ENCODE peak calls at places on chromosomes 7 and 10, in five cellular contexts. T, W, G, O and U are unnamed samples.

GRCh38 chr7:455110-455928 is 64.3 kb downstream of the PDGFA start:
- DNase-seq in G (no peak), W (no peak), O (peak), T (peak), U (no peak)

GRCh38 chr7:139738101-139738489 is 39.7 kb downstream of the HIPK2 start:
- DNase-seq in G (no peak), T (no peak), O (peak), W (no peak), U (no peak)

GRCh38 chr7:94313926-94314325 is 80.8 kb upstream of the COL1A2 start:
- DNase-seq in T (no peak), G (no peak), W (no peak), O (no peak), U (no peak)

GRCh38 chr10:68957284-68957615 is 1.3 kb downstream of the DDX21 start:
- DNase-seq in T (no peak), G (no peak), O (peak), W (no peak), U (no peak)

GRCh38 chr7:36683695-36684357 is 40.5 kb downstream of the AOAH start:
- DNase-seq in O (no peak), G (no peak), T (no peak), W (no peak), U (no peak)

GRCh38 chr7:54985405-54986360 is 33.1 kb upstream of the EGFR start:
- DNase-seq in W (no peak), O (peak), T (no peak), G (no peak), U (peak)

GRCh38 chr10:71433116-71433982 is 36.6 kb downstream of the CDH23 start:
- DNase-seq in G (peak), O (no peak), W (no peak), T (no peak), U (no peak)

GRCh38 chr7:106681815-106682495 is 21.0 kb upstream of the CCDC71L start:
- DNase-seq in G (no peak), O (no peak), W (no peak), T (no peak), U (no peak)

GRCh38 chr7:100490483-100491191 is 6.9 kb downstream of the NYAP1 start:
- DNase-seq in T (peak), G (no peak), W (no peak), O (no peak), U (no peak)

GRCh38 chr7:70733115-70733514 is 398.8 kb upstream of the GALNT17 start:
- DNase-seq in W (no peak), T (no peak), O (no peak), G (no peak), U (no peak)

GRCh38 chr10:123649672-123650071 is 16.5 kb upstream of the GPR26 start:
- DNase-seq in O (no peak), G (no peak), W (no peak), T (no peak), U (no peak)

GRCh38 chr10:15168296-15168780 is at the start of gene NMT2:
- DNase-seq in O (peak), T (peak), W (no peak), G (peak), U (peak)

GRCh38 chr10:7408003-7408493 is 2.8 kb downstream of the SFMBT2 start:
- DNase-seq in T (no peak), W (no peak), O (no peak), G (peak), U (no peak)

GRCh38 chr10:68137174-68137573 is 27.9 kb downstream of the MYPN start:
- DNase-seq in G (no peak), T (no peak), O (no peak), W (no peak), U (no peak)

GRCh38 chr7:143367972-143368371 is 5.5 kb upstream of the FAM131B start:
- DNase-seq in G (no peak), O (no peak), T (no peak), W (no peak), U (peak)

GRCh38 chr10:43221419-43222293 is 45.2 kb downstream of the RASGEF1A start:
- DNase-seq in G (peak), T (no peak), W (no peak), O (peak), U (no peak)

GRCh38 chr10:43946445-43946844 is 297.8 kb upstream of the ZNF32 start:
- DNase-seq in T (no peak), W (no peak), O (no peak), G (no peak), U (no peak)

GRCh38 chr7:142279616-142280015 is 21.8 kb upstream of the PRSS58 start:
- DNase-seq in T (no peak), O (no peak), W (no peak), G (no peak), U (no peak)

GRCh38 chr10:61280303-61280702 is 172.9 kb downstream of the TMEM26 start:
- DNase-seq in W (no peak), G (no peak), O (no peak), T (no peak), U (no peak)

GRCh38 chr7:26397786-26398435 is 106.2 kb downstream of the SNX10 start:
- DNase-seq in T (peak), G (peak), W (no peak), O (no peak), U (no peak)
- TF ChIP-seq ZNF274 in T (no peak), G (no peak), W (no peak), O (no peak), U (no peak)

GRCh38 chr7:25970381-25970780 is 181.6 kb upstream of the NFE2L3 start:
- DNase-seq in T (no peak), G (no peak), W (no peak), O (no peak), U (no peak)

GRCh38 chr7:25965405-25966123 is 186.4 kb upstream of the NFE2L3 start:
- DNase-seq in W (no peak), O (no peak), G (no peak), T (no peak), U (no peak)

GRCh38 chr7:25966469-25966868 is 185.5 kb upstream of the NFE2L3 start:
- DNase-seq in O (no peak), W (no peak), T (no peak), G (no peak), U (no peak)

GRCh38 chr7:25968205-25968993 is 183.6 kb upstream of the NFE2L3 start:
- DNase-seq in O (no peak), G (no peak), W (peak), T (no peak), U (no peak)

DNA sequence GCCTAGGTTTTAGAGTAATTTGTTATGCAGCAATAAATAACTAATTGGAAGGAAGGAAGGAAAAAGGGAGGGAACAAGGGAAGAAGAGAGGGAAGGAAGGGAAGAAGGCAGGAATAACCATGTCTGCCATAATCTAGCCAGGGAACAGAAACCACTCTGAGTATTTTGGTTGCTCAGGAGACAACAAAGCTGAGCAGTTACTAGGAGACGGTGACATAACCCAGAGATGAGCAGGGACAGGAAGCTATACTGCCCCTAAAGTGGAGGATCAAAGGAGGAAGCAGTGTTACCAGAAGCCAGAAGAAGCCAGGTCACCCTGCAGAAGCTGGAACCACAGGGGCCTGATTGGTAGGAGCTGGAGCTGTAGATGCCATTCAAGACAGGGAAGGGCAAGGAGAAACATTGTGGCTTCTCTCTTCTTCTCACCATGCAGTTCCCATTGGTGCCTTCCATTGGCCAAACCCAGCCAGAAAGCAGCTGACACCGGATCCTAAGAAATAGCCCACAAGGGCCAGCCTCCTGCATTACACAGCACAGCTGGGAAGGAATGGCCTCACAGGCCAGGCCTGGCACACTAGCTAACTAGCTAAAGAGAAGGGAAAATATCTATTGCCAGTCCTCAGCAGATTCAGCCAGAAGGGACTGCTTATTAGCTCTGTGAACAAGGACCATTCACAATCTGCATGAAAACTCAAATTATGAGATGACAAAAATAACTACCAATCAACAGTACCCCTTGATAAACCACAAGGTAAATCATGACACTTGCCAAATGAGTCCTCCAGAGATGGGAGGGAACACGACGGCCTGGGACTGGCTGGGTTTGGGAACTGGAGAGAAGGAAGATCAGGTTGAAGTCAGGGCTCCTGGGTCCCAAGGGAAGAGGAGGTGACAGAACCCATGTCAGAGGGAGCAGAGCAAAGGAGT is 184.5 kb upstream of the NFE2L3 start:
- DNase-seq in W (peak), G (no peak), T (no peak), O (no peak), U (no peak)
- TF ChIP-seq SP1 in W (no peak), G (no peak), T (no peak), O (no peak), U (no peak)

DNA sequence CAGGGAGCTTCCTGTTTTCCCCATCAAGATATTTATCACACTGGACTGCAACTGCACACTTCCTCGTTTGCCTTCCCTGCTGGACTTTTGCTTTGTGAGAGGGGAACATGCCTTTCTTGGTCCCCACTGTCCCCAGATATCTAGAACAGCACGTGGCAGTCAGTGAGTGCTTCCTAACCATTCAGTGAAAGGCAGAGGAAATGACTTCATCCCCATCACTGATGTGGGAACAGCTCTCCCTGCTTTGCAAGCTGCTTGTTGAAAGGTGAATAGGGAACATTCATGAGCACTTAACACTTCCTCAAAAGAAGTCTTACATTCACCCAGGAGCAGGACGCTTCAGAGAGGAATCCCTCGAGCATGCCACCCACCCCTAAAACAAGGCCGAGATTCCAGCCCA is 135.4 kb downstream of the MYOF start:
- DNase-seq in W (no peak), O (no peak), G (no peak), T (no peak), U (no peak)
- TF ChIP-seq ZNF274 in W (no peak), O (no peak), G (no peak), T (no peak), U (no peak)

DNA sequence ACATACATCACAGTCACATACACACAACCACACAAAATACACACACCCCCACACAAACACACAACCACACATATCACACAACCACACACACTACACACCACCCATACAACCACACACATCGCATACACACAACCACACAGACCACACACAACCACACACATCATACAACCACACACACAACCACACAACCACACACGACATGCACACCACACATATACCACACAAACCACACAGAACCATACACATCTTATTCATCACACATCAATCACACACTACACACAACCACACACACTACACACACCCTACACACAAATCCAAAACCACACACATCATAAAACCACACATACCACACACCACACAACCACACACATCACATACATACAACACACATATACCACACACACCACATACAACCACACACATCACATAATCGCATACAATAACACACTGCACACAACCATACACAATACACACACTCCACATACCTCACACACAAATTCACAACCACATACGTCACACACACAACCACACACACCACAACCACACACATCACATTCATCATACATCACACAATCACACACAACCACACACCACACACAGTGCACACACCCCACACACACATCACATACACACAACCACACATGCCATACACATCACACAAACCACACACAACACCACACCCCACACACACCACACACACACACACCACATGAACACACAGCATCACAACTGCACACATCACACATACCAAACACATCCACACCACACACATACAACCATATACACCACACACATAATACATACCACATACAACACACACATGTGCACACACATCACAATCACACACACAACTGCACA is 30.4 kb downstream of the GPRIN2 start:
- DNase-seq in O (no peak), W (no peak), T (no peak), G (no peak), U (peak)
- TF ChIP-seq SP1 in O (no peak), W (no peak), T (no peak), G (no peak), U (no peak)

DNA sequence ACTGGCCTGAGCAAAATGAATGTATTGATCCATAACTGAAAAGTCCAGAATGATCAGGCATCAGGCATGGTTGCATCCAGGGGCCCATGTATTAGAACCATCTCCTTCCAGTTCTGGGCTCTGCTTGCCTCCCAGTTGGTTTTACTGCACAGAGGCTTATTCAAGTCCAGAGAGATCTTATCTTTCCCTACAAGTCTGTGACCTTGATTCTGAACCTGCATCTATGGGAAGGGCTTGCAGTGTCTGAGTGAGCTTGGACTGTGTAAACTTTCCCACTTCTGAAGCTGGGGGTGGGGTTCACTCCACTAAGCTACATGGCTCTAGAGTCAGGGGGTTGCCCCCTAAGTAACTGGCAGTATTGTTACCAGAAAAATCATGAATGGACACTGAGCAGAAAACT is 136.2 kb downstream of the TCF7L2 start:
- DNase-seq in T (no peak), G (no peak), O (peak), W (no peak), U (no peak)
- TF ChIP-seq ZNF274 in T (no peak), G (no peak), O (no peak), W (no peak), U (no peak)

GRCh38 chr7:26348987-26349809 is 57.5 kb downstream of the SNX10 start:
- DNase-seq in O (no peak), W (no peak), T (no peak), G (no peak), U (no peak)

GRCh38 chr7:26345202-26345601 is 53.5 kb downstream of the SNX10 start:
- DNase-seq in W (no peak), T (no peak), G (no peak), O (no peak), U (no peak)

GRCh38 chr7:26345837-26346236 is 54.2 kb downstream of the SNX10 start:
- DNase-seq in G (no peak), W (no peak), T (no peak), O (no peak), U (no peak)

GRCh38 chr7:26346611-26347200 is 55.0 kb downstream of the SNX10 start:
- DNase-seq in O (no peak), G (no peak), W (no peak), T (no peak), U (peak)

GRCh38 chr7:26348234-26348851 is 56.7 kb downstream of the SNX10 start:
- DNase-seq in G (no peak), O (peak), W (no peak), T (no peak), U (no peak)
- TF ChIP-seq SP1 in G (no peak), O (no peak), W (no peak), T (no peak), U (no peak)

DNA sequence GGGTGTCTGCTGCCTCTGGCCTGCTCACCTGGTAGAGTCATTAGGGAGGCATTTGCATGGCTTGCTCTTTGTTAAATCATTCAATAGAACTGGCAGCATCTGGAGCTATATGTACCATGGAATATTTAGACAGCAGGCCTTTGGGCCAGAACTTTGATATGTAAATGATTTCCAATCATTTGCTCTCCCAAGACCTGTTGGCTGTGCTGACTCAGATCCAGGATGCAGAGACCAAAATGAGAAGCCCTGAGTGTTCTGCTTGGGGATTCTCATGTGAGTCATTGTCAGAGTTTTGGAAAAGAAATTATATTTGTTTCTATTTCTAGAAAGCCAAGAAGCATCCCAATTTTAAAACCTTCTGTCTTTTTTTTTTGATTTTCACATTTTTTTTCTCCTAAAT is 257.6 kb upstream of the IGFBP3 start:
- DNase-seq in G (no peak), O (no peak), W (no peak), T (no peak), U (no peak)
- TF ChIP-seq ZNF274 in G (no peak), O (no peak), W (no peak), T (no peak), U (no peak)

GRCh38 chr7:39145283-39145682 is 167.6 kb downstream of the POU6F2 start:
- DNase-seq in T (no peak), O (no peak), W (no peak), G (no peak), U (no peak)

GRCh38 chr7:39142750-39143149 is 165.0 kb downstream of the POU6F2 start:
- DNase-seq in G (no peak), W (no peak), T (no peak), O (no peak), U (no peak)

DNA sequence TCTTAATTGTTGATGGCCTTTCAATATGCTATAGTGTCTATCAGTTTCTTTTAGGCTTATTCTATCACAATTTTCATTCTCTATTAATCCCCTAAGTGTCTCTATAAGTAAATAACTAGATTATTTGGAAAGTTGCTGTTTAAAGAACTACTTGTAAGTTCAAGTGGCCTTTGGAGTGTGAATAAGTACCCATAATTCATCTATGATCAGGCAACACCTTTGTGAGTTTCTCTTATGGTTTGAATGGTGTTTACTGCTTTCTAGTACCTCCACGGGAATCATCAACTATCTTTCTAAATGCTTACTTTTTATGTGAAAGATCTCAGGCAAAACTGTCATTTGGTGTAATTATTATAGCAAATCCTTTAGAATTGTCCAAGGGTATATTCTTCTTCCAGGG is 166.7 kb downstream of the POU6F2 start:
- DNase-seq in G (no peak), T (no peak), W (no peak), O (no peak), U (no peak)
- TF ChIP-seq SP1 in G (no peak), T (no peak), W (no peak), O (no peak), U (no peak)

DNA sequence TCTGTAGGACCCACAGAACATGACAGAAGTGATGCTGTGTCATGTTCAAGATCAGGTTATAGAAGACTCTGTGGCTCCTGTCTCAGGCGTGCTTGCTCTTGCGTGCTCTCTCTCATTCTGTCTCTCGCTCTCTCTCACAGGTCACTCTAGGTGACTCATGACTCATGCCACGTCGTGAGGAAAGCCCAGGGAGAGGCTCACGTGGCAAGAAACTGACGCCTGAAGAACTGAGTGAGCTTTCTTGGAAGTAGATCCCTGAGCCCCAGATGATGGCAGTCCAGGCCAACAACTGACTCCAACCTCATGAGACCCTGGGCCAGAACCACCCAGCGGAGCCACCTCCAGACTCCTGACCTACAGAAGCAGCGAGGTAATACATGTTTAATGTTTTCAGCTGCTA is 103.3 kb downstream of the DNMBP start:
- DNase-seq in G (no peak), T (peak), O (no peak), W (no peak), U (peak)
- TF ChIP-seq ZNF274 in G (no peak), T (no peak), O (no peak), W (no peak), U (no peak)

GRCh38 chr7:72411419-72411818 is 719 bp downstream of the CALN1 start:
- DNase-seq in W (no peak), O (no peak), G (no peak), T (no peak), U (no peak)
- TF ChIP-seq SP1 in W (no peak), O (no peak), G (no peak), T (no peak), U (no peak)